ENCODE peak calls at places on chromosomes 6 and 20, in ten cellular contexts. Z is ureter; Q is activated T-helper 9 cell treated with anti-CD3 and anti-CD28 coated beads, Interleukin-2, amount 50 U/mL, for 16 hours; O is neural progenitor cell; K is CD4-positive, alpha-beta memory T cell; C is mesothelial cell of epicardium; E is WTC11; W is midbrain; S is omental fat pad; Y is activated T-helper 2 cell treated with anti-CD3 and anti-CD28 coated beads, Interferon-gamma antibody, Interleukin-2, Interleukin-4, amounts not matched to agents 10 μg/mL and 5 μg/mL and 100 μg/mL, durations not matched to agents 14 hours and 24 hours and 36 hours. G is an unnamed sample.

GRCh38 chr6:119736680-119737079 is 387.1 kb upstream of the MAN1A1 start:
- DNase-seq in Z (no peak), Q (no peak), O (no peak), K (no peak), C (no peak), E (no peak), W (no peak), S (no peak), Y (no peak), G (no peak)

GRCh38 chr6:122678841-122679240 is 68.6 kb downstream of the PKIB start:
- DNase-seq in Z (no peak), Q (no peak), O (no peak), K (no peak), C (no peak), E (no peak), W (no peak), S (no peak), Y (no peak), G (no peak)

GRCh38 chr6:150005761-150006651 is 19.3 kb downstream of the RAET1L start:
- DNase-seq in Z (no peak), Q (no peak), O (no peak), K (no peak), C (peak; percentile 33), E (no peak), W (no peak), S (no peak), Y (no peak), G (no peak)

GRCh38 chr6:146860583-146860982 is 261.8 kb downstream of the ADGB start:
- DNase-seq in Z (no peak), Q (no peak), O (no peak), K (no peak), C (no peak), E (no peak), W (peak; percentile 12), S (no peak), Y (no peak), G (no peak)

GRCh38 chr6:157592566-157592965 is 211.6 kb downstream of the ZDHHC14 start:
- DNase-seq in Z (no peak), Q (no peak), O (no peak), K (no peak), C (no peak), E (no peak), W (no peak), S (no peak), Y (no peak), G (no peak)

GRCh38 chr6:14720411-14721102 is 525.3 kb upstream of the JARID2 start:
- DNase-seq in Z (no peak), Q (no peak), O (no peak), K (no peak), C (no peak), E (no peak), W (no peak), S (no peak), Y (no peak), G (no peak)

GRCh38 chr6:142152731-142153130 is 5.7 kb downstream of the VTA1 start:
- DNase-seq in Z (no peak), Q (no peak), O (no peak), K (no peak), C (no peak), E (no peak), W (no peak), S (no peak), Y (no peak), G (no peak)

GRCh38 chr6:64293298-64293697 is 657.7 kb downstream of the PHF3 start:
- DNase-seq in Z (no peak), Q (no peak), O (no peak), K (no peak), C (no peak), E (no peak), W (no peak), S (no peak), Y (no peak), G (no peak)

GRCh38 chr6:96520039-96520850 is 1.4 kb upstream of the UFL1 start:
- DNase-seq in Z (peak; percentile 64), Q (no peak), O (no peak), K (no peak), C (peak; percentile 56), E (peak; percentile 11), W (no peak), S (no peak), Y (no peak), G (no peak)

GRCh38 chr6:160202411-160202810 is 56.2 kb downstream of the SLC22A2 start:
- DNase-seq in Z (no peak), Q (no peak), O (no peak), K (no peak), C (no peak), E (no peak), W (no peak), S (no peak), Y (no peak), G (no peak)

GRCh38 chr6:129094147-129094546 is 211.2 kb downstream of the LAMA2 start:
- DNase-seq in Z (no peak), Q (no peak), O (no peak), K (no peak), C (no peak), E (no peak), W (no peak), S (no peak), Y (no peak), G (no peak)

GRCh38 chr6:74606488-74607135 is 599.2 kb downstream of the COL12A1 start:
- DNase-seq in Z (no peak), Q (no peak), O (no peak), K (no peak), C (no peak), E (no peak), W (no peak), S (no peak), Y (no peak), G (no peak)

GRCh38 chr20:52586697-52587096 is 385.5 kb upstream of the TSHZ2 start:
- DNase-seq in Z (no peak), Q (no peak), O (no peak), K (no peak), C (no peak), E (no peak), W (no peak), S (no peak), Y (no peak), G (no peak)

GRCh38 chr6:100617633-100618348 is 153.1 kb upstream of the SIM1 start:
- DNase-seq in Z (no peak), Q (no peak), O (no peak), K (no peak), C (no peak), E (no peak), W (no peak), S (no peak), Y (no peak), G (no peak)

GRCh38 chr6:111844921-111845320 is 28.3 kb downstream of the FYN start:
- DNase-seq in Z (no peak), Q (no peak), O (peak; percentile 67), K (no peak), C (no peak), E (peak; percentile 56), W (peak; percentile 32), S (no peak), Y (no peak), G (no peak)

GRCh38 chr6:41668968-41669367 is 30.7 kb downstream of the MDFI start:
- DNase-seq in Z (no peak), Q (no peak), O (no peak), K (no peak), C (no peak), E (no peak), W (no peak), S (no peak), Y (no peak), G (no peak)

GRCh38 chr6:157541618-157542404 is 160.8 kb downstream of the ZDHHC14 start:
- DNase-seq in Z (no peak), Q (no peak), O (no peak), K (no peak), C (no peak), E (no peak), W (no peak), S (no peak), Y (no peak), G (no peak)

GRCh38 chr6:13538084-13538483 is 36.3 kb upstream of the SIRT5 start:
- DNase-seq in Z (no peak), Q (no peak), O (no peak), K (no peak), C (no peak), E (no peak), W (peak; percentile 75), S (no peak), Y (no peak), G (peak; percentile 51)

GRCh38 chr6:109687271-109687721 is 3.7 kb downstream of the AK9 start:
- DNase-seq in Z (no peak), Q (no peak), O (no peak), K (no peak), C (no peak), E (no peak), W (no peak), S (no peak), Y (no peak), G (peak; percentile 3)

GRCh38 chr6:36297511-36297910 is 27.7 kb downstream of the PNPLA1 start:
- DNase-seq in Z (no peak), Q (no peak), O (no peak), K (no peak), C (no peak), E (no peak), W (no peak), S (no peak), Y (no peak), G (no peak)

GRCh38 chr20:32743237-32744112 is at the start of gene COMMD7:
- DNase-seq in Z (peak; percentile 72), Q (peak; percentile 58), O (peak; percentile 75), K (peak; percentile 81), C (peak; percentile 77), E (peak; percentile 71), W (peak; percentile 49), S (no peak), Y (peak; percentile 67), G (peak; percentile 44)

GRCh38 chr20:50675671-50676376 is 15.5 kb downstream of the RIPOR3 start:
- DNase-seq in Z (no peak), Q (no peak), O (no peak), K (no peak), C (no peak), E (peak; percentile 26), W (no peak), S (no peak), Y (no peak), G (no peak)

GRCh38 chr20:58567437-58567836 is 52.2 kb upstream of the APCDD1L start:
- DNase-seq in Z (no peak), Q (no peak), O (no peak), K (no peak), C (no peak), E (no peak), W (no peak), S (no peak), Y (no peak), G (no peak)

GRCh38 chr20:48025661-48026060 is 240.4 kb upstream of the SULF2 start:
- DNase-seq in Z (no peak), Q (no peak), O (no peak), K (no peak), C (no peak), E (no peak), W (no peak), S (no peak), Y (no peak), G (no peak)

GRCh38 chr6:105120570-105120969 is 59.2 kb downstream of the POPDC3 start:
- DNase-seq in Z (no peak), Q (no peak), O (no peak), K (no peak), C (no peak), E (no peak), W (no peak), S (no peak), Y (no peak), G (no peak)

GRCh38 chr6:169778646-169779045 is 27.2 kb downstream of the ERMARD start:
- DNase-seq in Z (peak; percentile 44), Q (no peak), O (no peak), K (no peak), C (no peak), E (no peak), W (no peak), S (no peak), Y (no peak), G (no peak)

GRCh38 chr6:26185004-26185403 is 97.8 kb downstream of the HFE start:
- DNase-seq in Z (no peak), Q (no peak), O (no peak), K (no peak), C (no peak), E (no peak), W (no peak), S (no peak), Y (no peak), G (no peak)

G was measured in Jurkat, Clone E6-1.